ENCODE peak calls at places on chromosomes 6 and 20, in six cellular contexts. U is activated CD8-positive, alpha-beta T cell treated with anti-CD3 and anti-CD28 coated beads, Interleukin-2, amount 10 ng/mL, durations not matched to agents 7 days and 5 days; C is putamen; V is prostate gland; D is kidney epithelial cell; L is NCI-H1092 treated with DMSO at 0.1 percent for 48 hours. R is an unnamed sample.

GRCh38 chr6:153944197-153944596 is 94.8 kb upstream of the OPRM1 start:
- DNase-seq in U (no peak), C (no peak), V (no peak), D (no peak), L (no peak), R (no peak)

GRCh38 chr6:49564552-49564951 is 14.1 kb downstream of the C6orf141 start:
- DNase-seq in U (no peak), C (no peak), V (no peak), D (no peak), L (no peak), R (no peak)

GRCh38 chr20:46207031-46207549 is 89.0 kb downstream of the CD40 start:
- DNase-seq in U (no peak), C (no peak), V (peak; percentile 51), D (no peak), L (no peak), R (no peak)

GRCh38 chr6:100447900-100448700 is 16.6 kb downstream of the SIM1 start:
- DNase-seq in U (no peak), C (no peak), V (no peak), D (no peak), L (no peak), R (no peak)

GRCh38 chr6:100565439-100566104 is 100.9 kb upstream of the SIM1 start:
- DNase-seq in U (no peak), C (no peak), V (no peak), D (no peak), L (no peak), R (no peak)

GRCh38 chr6:145736854-145737181 is 1.5 kb upstream of the EPM2A start:
- DNase-seq in U (no peak), C (peak; percentile 9), V (no peak), D (no peak), L (no peak), R (no peak)

GRCh38 chr6:42616716-42617115 is 52.9 kb downstream of the UBR2 start:
- DNase-seq in U (no peak), C (no peak), V (no peak), D (no peak), L (no peak), R (no peak)

GRCh38 chr20:46196990-46197389 is 78.9 kb downstream of the CD40 start:
- DNase-seq in U (no peak), C (no peak), V (no peak), D (no peak), L (no peak), R (no peak)

GRCh38 chr6:43886067-43886461 is 116.1 kb downstream of the VEGFA start:
- DNase-seq in U (no peak), C (no peak), V (no peak), D (no peak), L (no peak), R (no peak)

GRCh38 chr20:4848041-4848440 is 126.3 kb downstream of the PRND start:
- DNase-seq in U (no peak), C (no peak), V (no peak), D (no peak), L (no peak), R (no peak)

GRCh38 chr6:1970151-1970561 is 275.2 kb downstream of the GMDS start:
- DNase-seq in U (no peak), C (no peak), V (no peak), D (no peak), L (no peak), R (no peak)

GRCh38 chr6:36120979-36121706 is 9.2 kb upstream of the MAPK13 start:
- DNase-seq in U (peak; percentile 82), C (no peak), V (peak; percentile 78), D (no peak), L (no peak), R (no peak)

GRCh38 chr20:57263767-57264150 is 2.7 kb downstream of the BMP7 start:
- DNase-seq in U (no peak), C (no peak), V (no peak), D (no peak), L (no peak), R (no peak)

GRCh38 chr6:40477246-40478126 is 109.7 kb downstream of the LRFN2 start:
- DNase-seq in U (peak; percentile 42), C (no peak), V (no peak), D (no peak), L (peak; percentile 39), R (peak; percentile 31)

GRCh38 chr6:159852877-159853276 is 37.9 kb upstream of the MAS1 start:
- DNase-seq in U (peak; percentile 44), C (no peak), V (no peak), D (no peak), L (peak; percentile 40), R (no peak)

GRCh38 chr6:151773382-151773781 is 34.1 kb upstream of the ESR1 start:
- DNase-seq in U (no peak), C (no peak), V (no peak), D (no peak), L (no peak), R (no peak)

R was measured in NCI-H1105.